ENCODE peak calls at places on chromosomes 7 and 10, in eight cellular contexts. One of them, this sample, is unnamed.

GRCh38 chr10:43237631-43238446 is 29.0 kb downstream of the RASGEF1A start:
- DNase-seq in Calu3: no peak
- DNase-seq in uterus: peak; percentile 10
- DNase-seq in breast epithelium: no peak
- DNase-seq in left kidney: no peak
- DNase-seq in germinal center: no peak
- DNase-seq in amniotic stem cell: no peak
- DNase-seq in COR-L47: no peak
- DNase-seq in this sample: no peak

GRCh38 chr7:6576024-6576866 is 1.0 kb upstream of the ZDHHC4 start:
- DNase-seq in germinal center: no peak
- DNase-seq in left kidney: no peak
- DNase-seq in breast epithelium: no peak
- DNase-seq in uterus: no peak
- DNase-seq in COR-L47: no peak
- DNase-seq in Calu3: peak; percentile 22
- DNase-seq in amniotic stem cell: no peak
- DNase-seq in this sample: no peak

GRCh38 chr10:112852308-112852707 is 97.7 kb upstream of the TCF7L2 start:
- DNase-seq in breast epithelium: no peak
- DNase-seq in uterus: no peak
- DNase-seq in COR-L47: no peak
- DNase-seq in amniotic stem cell: no peak
- DNase-seq in Calu3: no peak
- DNase-seq in germinal center: peak; percentile 28
- DNase-seq in left kidney: no peak
- DNase-seq in this sample: no peak

GRCh38 chr7:26858735-26859134 is 5.7 kb downstream of the SKAP2 start:
- DNase-seq in left kidney: peak; percentile 20
- DNase-seq in breast epithelium: peak; percentile 24
- DNase-seq in germinal center: peak; percentile 10
- DNase-seq in amniotic stem cell: no peak
- DNase-seq in Calu3: no peak
- DNase-seq in COR-L47: no peak
- DNase-seq in uterus: no peak
- DNase-seq in this sample: no peak

GRCh38 chr10:35074266-35074665 is 15.9 kb downstream of the CUL2 start:
- DNase-seq in amniotic stem cell: no peak
- DNase-seq in uterus: no peak
- DNase-seq in COR-L47: no peak
- DNase-seq in breast epithelium: no peak
- DNase-seq in Calu3: no peak
- DNase-seq in germinal center: no peak
- DNase-seq in left kidney: no peak
- DNase-seq in this sample: no peak

GRCh38 chr7:117048114-117048853 is 95.0 kb downstream of the ST7 start:
- DNase-seq in breast epithelium: no peak
- DNase-seq in COR-L47: no peak
- DNase-seq in amniotic stem cell: no peak
- DNase-seq in uterus: no peak
- DNase-seq in left kidney: peak; percentile 27
- DNase-seq in germinal center: no peak
- DNase-seq in Calu3: no peak
- DNase-seq in this sample: no peak

GRCh38 chr10:9853405-9854010 is 1164.2 kb upstream of the CELF2 start:
- DNase-seq in Calu3: no peak
- DNase-seq in germinal center: no peak
- DNase-seq in uterus: no peak
- DNase-seq in breast epithelium: no peak
- DNase-seq in left kidney: no peak
- DNase-seq in amniotic stem cell: no peak
- DNase-seq in COR-L47: no peak
- DNase-seq in this sample: no peak

GRCh38 chr10:112092529-112092928 is 91.0 kb downstream of the GPAM start:
- DNase-seq in COR-L47: no peak
- DNase-seq in left kidney: no peak
- DNase-seq in uterus: no peak
- DNase-seq in germinal center: no peak
- DNase-seq in amniotic stem cell: no peak
- DNase-seq in Calu3: no peak
- DNase-seq in breast epithelium: no peak
- DNase-seq in this sample: no peak

GRCh38 chr7:143305423-143306070 is 10.4 kb upstream of the CLCN1 start:
- DNase-seq in breast epithelium: peak; percentile 63
- DNase-seq in COR-L47: peak; percentile 17
- DNase-seq in uterus: no peak
- DNase-seq in Calu3: peak; percentile 80
- DNase-seq in left kidney: peak; percentile 60
- DNase-seq in germinal center: peak; percentile 35
- DNase-seq in amniotic stem cell: no peak
- DNase-seq in this sample: no peak

GRCh38 chr10:12588091-12588850 is 238.9 kb downstream of the CAMK1D start:
- DNase-seq in uterus: no peak
- DNase-seq in COR-L47: peak; percentile 30
- DNase-seq in left kidney: peak; percentile 22
- DNase-seq in breast epithelium: no peak
- DNase-seq in amniotic stem cell: no peak
- DNase-seq in Calu3: no peak
- DNase-seq in germinal center: no peak
- DNase-seq in this sample: peak; percentile 69

GRCh38 chr7:150531704-150532103 is 17.0 kb downstream of the GIMAP7 start:
- DNase-seq in germinal center: no peak
- DNase-seq in breast epithelium: no peak
- DNase-seq in COR-L47: no peak
- DNase-seq in Calu3: no peak
- DNase-seq in left kidney: no peak
- DNase-seq in uterus: no peak
- DNase-seq in amniotic stem cell: no peak
- DNase-seq in this sample: no peak

GRCh38 chr7:3063016-3063753 is 19.5 kb upstream of the CARD11 start:
- DNase-seq in amniotic stem cell: no peak
- DNase-seq in COR-L47: no peak
- DNase-seq in left kidney: no peak
- DNase-seq in breast epithelium: no peak
- DNase-seq in uterus: no peak
- DNase-seq in germinal center: no peak
- DNase-seq in Calu3: no peak
- DNase-seq in this sample: no peak

GRCh38 chr10:3116508-3117100 is 49.3 kb downstream of the PFKP start:
- DNase-seq in germinal center: no peak
- DNase-seq in breast epithelium: no peak
- DNase-seq in left kidney: peak; percentile 31
- DNase-seq in uterus: no peak
- DNase-seq in COR-L47: no peak
- DNase-seq in Calu3: no peak
- DNase-seq in amniotic stem cell: no peak
- DNase-seq in this sample: no peak

GRCh38 chr10:67670401-67670800 is 25.6 kb downstream of the CTNNA3 start:
- DNase-seq in left kidney: no peak
- DNase-seq in breast epithelium: no peak
- DNase-seq in germinal center: no peak
- DNase-seq in uterus: no peak
- DNase-seq in COR-L47: no peak
- DNase-seq in amniotic stem cell: no peak
- DNase-seq in Calu3: no peak
- DNase-seq in this sample: no peak

GRCh38 chr7:73706122-73707044 is 13.1 kb downstream of the STX1A start:
- DNase-seq in uterus: no peak
- DNase-seq in Calu3: peak; percentile 62
- DNase-seq in left kidney: no peak
- DNase-seq in COR-L47: peak; percentile 23
- DNase-seq in germinal center: no peak
- DNase-seq in breast epithelium: no peak
- DNase-seq in amniotic stem cell: no peak
- DNase-seq in this sample: peak; percentile 71

GRCh38 chr10:27709304-27709703 is 36.3 kb downstream of the MKX start:
- DNase-seq in amniotic stem cell: no peak
- DNase-seq in COR-L47: no peak
- DNase-seq in Calu3: no peak
- DNase-seq in left kidney: no peak
- DNase-seq in germinal center: no peak
- DNase-seq in breast epithelium: no peak
- DNase-seq in uterus: no peak
- DNase-seq in this sample: no peak

GRCh38 chr7:26398436-26399308 is 107.0 kb downstream of the SNX10 start:
- DNase-seq in Calu3: peak; percentile 77
- DNase-seq in COR-L47: peak; percentile 47
- DNase-seq in left kidney: peak; percentile 95
- DNase-seq in germinal center: peak; percentile 85
- DNase-seq in uterus: peak; percentile 48
- DNase-seq in amniotic stem cell: no peak
- DNase-seq in breast epithelium: peak; percentile 36
- DNase-seq in this sample: peak; percentile 63

GRCh38 chr7:66283003-66283920 is 78.1 kb downstream of the TPST1 start:
- DNase-seq in amniotic stem cell: peak; percentile 69
- DNase-seq in COR-L47: no peak
- DNase-seq in left kidney: no peak
- DNase-seq in germinal center: no peak
- DNase-seq in Calu3: no peak
- DNase-seq in breast epithelium: no peak
- DNase-seq in uterus: no peak
- DNase-seq in this sample: no peak

GRCh38 chr10:97434055-97434454 is 8.1 kb downstream of the PGAM1 start:
- DNase-seq in breast epithelium: no peak
- DNase-seq in uterus: no peak
- DNase-seq in Calu3: no peak
- DNase-seq in germinal center: no peak
- DNase-seq in amniotic stem cell: no peak
- DNase-seq in COR-L47: no peak
- DNase-seq in left kidney: no peak
- DNase-seq in this sample: no peak

GRCh38 chr7:157439761-157440160 is 103.0 kb downstream of the DNAJB6 start:
- DNase-seq in uterus: no peak
- DNase-seq in left kidney: no peak
- DNase-seq in COR-L47: no peak
- DNase-seq in breast epithelium: no peak
- DNase-seq in Calu3: no peak
- DNase-seq in germinal center: no peak
- DNase-seq in amniotic stem cell: no peak
- DNase-seq in this sample: no peak

GRCh38 chr10:30072068-30072467 is 12.7 kb upstream of the JCAD start:
- DNase-seq in uterus: no peak
- DNase-seq in germinal center: no peak
- DNase-seq in amniotic stem cell: no peak
- DNase-seq in breast epithelium: no peak
- DNase-seq in COR-L47: no peak
- DNase-seq in left kidney: no peak
- DNase-seq in Calu3: no peak
- DNase-seq in this sample: no peak

GRCh38 chr10:57338823-57339558 is 928.7 kb downstream of the IPMK start:
- DNase-seq in breast epithelium: no peak
- DNase-seq in left kidney: peak; percentile 59
- DNase-seq in amniotic stem cell: peak; percentile 8
- DNase-seq in COR-L47: peak; percentile 43
- DNase-seq in Calu3: peak; percentile 45
- DNase-seq in germinal center: peak; percentile 7
- DNase-seq in uterus: no peak
- DNase-seq in this sample: no peak

GRCh38 chr7:27133409-27134157 is 3.0 kb upstream of the HOXA4 start:
- DNase-seq in Calu3: peak; percentile 46
- DNase-seq in uterus: no peak
- DNase-seq in COR-L47: no peak
- DNase-seq in germinal center: no peak
- DNase-seq in left kidney: no peak
- DNase-seq in breast epithelium: peak; percentile 17
- DNase-seq in amniotic stem cell: no peak
- DNase-seq in this sample: no peak

GRCh38 chr10:97319671-97320479 is 804 bp downstream of the FRAT1 start:
- DNase-seq in COR-L47: no peak
- DNase-seq in germinal center: peak; percentile 68
- DNase-seq in Calu3: peak; percentile 56
- DNase-seq in amniotic stem cell: no peak
- DNase-seq in uterus: no peak
- DNase-seq in left kidney: peak; percentile 74
- DNase-seq in breast epithelium: no peak
- DNase-seq in this sample: no peak

GRCh38 chr10:132532784-132533560 is 4.6 kb upstream of the INPP5A start:
- DNase-seq in Calu3: peak; percentile 66
- DNase-seq in left kidney: no peak
- DNase-seq in uterus: peak; percentile 14
- DNase-seq in germinal center: no peak
- DNase-seq in amniotic stem cell: peak; percentile 92
- DNase-seq in COR-L47: no peak
- DNase-seq in breast epithelium: no peak
- DNase-seq in this sample: peak; percentile 79

GRCh38 chr10:78742730-78743615 is 325.8 kb upstream of the ZMIZ1 start:
- DNase-seq in germinal center: no peak
- DNase-seq in amniotic stem cell: no peak
- DNase-seq in breast epithelium: no peak
- DNase-seq in COR-L47: no peak
- DNase-seq in Calu3: no peak
- DNase-seq in uterus: no peak
- DNase-seq in left kidney: peak; percentile 47
- DNase-seq in this sample: no peak

GRCh38 chr7:8379264-8379663 is 54.1 kb upstream of the NXPH1 start:
- DNase-seq in breast epithelium: no peak
- DNase-seq in COR-L47: peak; percentile 97
- DNase-seq in uterus: no peak
- DNase-seq in amniotic stem cell: no peak
- DNase-seq in left kidney: peak; percentile 8
- DNase-seq in Calu3: peak; percentile 16
- DNase-seq in germinal center: no peak
- DNase-seq in this sample: no peak

GRCh38 chr7:158613481-158613880 is 25.9 kb upstream of the PTPRN2 start:
- DNase-seq in uterus: no peak
- DNase-seq in amniotic stem cell: no peak
- DNase-seq in Calu3: no peak
- DNase-seq in breast epithelium: no peak
- DNase-seq in left kidney: no peak
- DNase-seq in germinal center: peak; percentile 58
- DNase-seq in COR-L47: peak; percentile 28
- DNase-seq in this sample: peak; percentile 34